ENCODE peak calls at places on chromosomes 7 and 10, in five cellular contexts. One of them, this sample, is unnamed.

GRCh38 chr7:68432585-68432984 is 1165.7 kb upstream of the AUTS2 start:
- DNase-seq in heart right ventricle: no peak
- DNase-seq in fibroblast of the aortic adventitia: peak; percentile 15
- DNase-seq in AG09309: no peak
- DNase-seq in BJ: no peak
- DNase-seq in this sample: no peak

GRCh38 chr7:20235303-20235702 is 18.1 kb upstream of the MACC1 start:
- DNase-seq in heart right ventricle: no peak
- DNase-seq in fibroblast of the aortic adventitia: peak; percentile 58
- DNase-seq in AG09309: no peak
- DNase-seq in BJ: no peak
- DNase-seq in this sample: no peak

GRCh38 chr7:141651417-141651816 is 50.5 kb downstream of the DENND11 start:
- DNase-seq in heart right ventricle: no peak
- DNase-seq in fibroblast of the aortic adventitia: no peak
- DNase-seq in AG09309: no peak
- DNase-seq in BJ: no peak
- DNase-seq in this sample: no peak

GRCh38 chr7:139774376-139774775 is 3.4 kb downstream of the HIPK2 start:
- DNase-seq in heart right ventricle: no peak
- DNase-seq in fibroblast of the aortic adventitia: peak; percentile 75
- DNase-seq in AG09309: peak; percentile 55
- DNase-seq in BJ: peak; percentile 51
- DNase-seq in this sample: peak; percentile 85

GRCh38 chr10:12513775-12514663 is 164.7 kb downstream of the CAMK1D start:
- DNase-seq in heart right ventricle: no peak
- DNase-seq in fibroblast of the aortic adventitia: no peak
- DNase-seq in AG09309: no peak
- DNase-seq in BJ: no peak
- DNase-seq in this sample: no peak

GRCh38 chr10:34139559-34139958 is 675.5 kb downstream of the PARD3 start:
- DNase-seq in heart right ventricle: no peak
- DNase-seq in fibroblast of the aortic adventitia: no peak
- DNase-seq in AG09309: no peak
- DNase-seq in BJ: no peak
- DNase-seq in this sample: no peak

GRCh38 chr7:159227433-159227832 is 82.8 kb upstream of the VIPR2 start:
- DNase-seq in heart right ventricle: no peak
- DNase-seq in fibroblast of the aortic adventitia: no peak
- DNase-seq in AG09309: no peak
- DNase-seq in BJ: no peak
- DNase-seq in this sample: no peak

GRCh38 chr10:12067336-12067735 is 1.4 kb upstream of the DHTKD1 start:
- DNase-seq in heart right ventricle: no peak
- DNase-seq in fibroblast of the aortic adventitia: peak; percentile 70
- DNase-seq in AG09309: peak; percentile 48
- DNase-seq in BJ: peak; percentile 41
- DNase-seq in this sample: peak; percentile 85

GRCh38 chr7:37284805-37285211 is 163.9 kb downstream of the ELMO1 start:
- DNase-seq in heart right ventricle: peak; percentile 61
- DNase-seq in fibroblast of the aortic adventitia: no peak
- DNase-seq in AG09309: no peak
- DNase-seq in BJ: no peak
- DNase-seq in this sample: no peak

GRCh38 chr10:46028584-46029570 is 1.5 kb downstream of the NCOA4 start:
- DNase-seq in heart right ventricle: no peak
- DNase-seq in fibroblast of the aortic adventitia: peak; percentile 80
- DNase-seq in AG09309: no peak
- DNase-seq in BJ: no peak
- DNase-seq in this sample: peak; percentile 79

GRCh38 chr10:24340429-24340828 is 131.5 kb downstream of the KIAA1217 start:
- DNase-seq in heart right ventricle: no peak
- DNase-seq in fibroblast of the aortic adventitia: peak; percentile 9
- DNase-seq in AG09309: no peak
- DNase-seq in BJ: no peak
- DNase-seq in this sample: no peak

GRCh38 chr10:60517805-60518204 is 128.1 kb upstream of the ANK3 start:
- DNase-seq in heart right ventricle: no peak
- DNase-seq in fibroblast of the aortic adventitia: peak; percentile 28
- DNase-seq in AG09309: no peak
- DNase-seq in BJ: no peak
- DNase-seq in this sample: peak; percentile 17

GRCh38 chr10:78685466-78686163 is 383.2 kb upstream of the ZMIZ1 start:
- DNase-seq in heart right ventricle: no peak
- DNase-seq in fibroblast of the aortic adventitia: peak; percentile 32
- DNase-seq in AG09309: peak; percentile 25
- DNase-seq in BJ: no peak
- DNase-seq in this sample: peak; percentile 13

GRCh38 chr10:48523212-48523819 is 81.6 kb downstream of the ARHGAP22 start:
- DNase-seq in heart right ventricle: peak; percentile 48
- DNase-seq in fibroblast of the aortic adventitia: peak; percentile 98
- DNase-seq in AG09309: peak; percentile 76
- DNase-seq in BJ: peak; percentile 59
- DNase-seq in this sample: peak; percentile 98

GRCh38 chr10:10396601-10397000 is 621.1 kb upstream of the CELF2 start:
- DNase-seq in heart right ventricle: no peak
- DNase-seq in fibroblast of the aortic adventitia: no peak
- DNase-seq in AG09309: no peak
- DNase-seq in BJ: no peak
- DNase-seq in this sample: no peak

GRCh38 chr7:70752794-70753241 is 379.1 kb upstream of the GALNT17 start:
- DNase-seq in heart right ventricle: no peak
- DNase-seq in fibroblast of the aortic adventitia: peak; percentile 33
- DNase-seq in AG09309: peak; percentile 39
- DNase-seq in BJ: no peak
- DNase-seq in this sample: peak; percentile 76

GRCh38 chr10:22607261-22607660 is 107.1 kb downstream of the PIP4K2A start:
- DNase-seq in heart right ventricle: no peak
- DNase-seq in fibroblast of the aortic adventitia: no peak
- DNase-seq in AG09309: no peak
- DNase-seq in BJ: no peak
- DNase-seq in this sample: no peak

GRCh38 chr10:62577666-62578291 is 203.6 kb downstream of the ZNF365 start:
- DNase-seq in heart right ventricle: no peak
- DNase-seq in fibroblast of the aortic adventitia: peak; percentile 72
- DNase-seq in AG09309: peak; percentile 70
- DNase-seq in BJ: peak; percentile 85
- DNase-seq in this sample: peak; percentile 79

GRCh38 chr10:5466451-5466996 is 32.8 kb downstream of the CALML5 start:
- DNase-seq in heart right ventricle: no peak
- DNase-seq in fibroblast of the aortic adventitia: peak; percentile 84
- DNase-seq in AG09309: no peak
- DNase-seq in BJ: peak; percentile 65
- DNase-seq in this sample: peak; percentile 82

GRCh38 chr10:112000466-112000865 is 183.1 kb downstream of the GPAM start:
- DNase-seq in heart right ventricle: no peak
- DNase-seq in fibroblast of the aortic adventitia: peak; percentile 36
- DNase-seq in AG09309: no peak
- DNase-seq in BJ: no peak
- DNase-seq in this sample: no peak

GRCh38 chr7:130401101-130401500 is 20.8 kb downstream of the CPA1 start:
- DNase-seq in heart right ventricle: no peak
- DNase-seq in fibroblast of the aortic adventitia: peak; percentile 60
- DNase-seq in AG09309: no peak
- DNase-seq in BJ: no peak
- DNase-seq in this sample: no peak

GRCh38 chr10:22229756-22230330 is 12.0 kb upstream of the EBLN1 start:
- DNase-seq in heart right ventricle: no peak
- DNase-seq in fibroblast of the aortic adventitia: peak; percentile 44
- DNase-seq in AG09309: no peak
- DNase-seq in BJ: no peak
- DNase-seq in this sample: peak; percentile 24

GRCh38 chr10:71568896-71569492 is 150.6 kb downstream of the C10orf105 start:
- DNase-seq in heart right ventricle: no peak
- DNase-seq in fibroblast of the aortic adventitia: no peak
- DNase-seq in AG09309: no peak
- DNase-seq in BJ: no peak
- DNase-seq in this sample: no peak

GRCh38 chr10:14009315-14010082 is 321.2 kb downstream of the FRMD4A start:
- DNase-seq in heart right ventricle: no peak
- DNase-seq in fibroblast of the aortic adventitia: peak; percentile 89
- DNase-seq in AG09309: peak; percentile 78
- DNase-seq in BJ: no peak
- DNase-seq in this sample: peak; percentile 91

GRCh38 chr7:129489491-129489890 is 12.8 kb upstream of the SMKR1 start:
- DNase-seq in heart right ventricle: no peak
- DNase-seq in fibroblast of the aortic adventitia: peak; percentile 99
- DNase-seq in AG09309: peak; percentile 84
- DNase-seq in BJ: peak; percentile 39
- DNase-seq in this sample: peak; percentile 80

GRCh38 chr7:42494199-42494710 is 257.2 kb upstream of the GLI3 start:
- DNase-seq in heart right ventricle: no peak
- DNase-seq in fibroblast of the aortic adventitia: no peak
- DNase-seq in AG09309: no peak
- DNase-seq in BJ: no peak
- DNase-seq in this sample: no peak
- H3K4me3 ChIP-seq in heart right ventricle: no peak overlapping the region
- H3K4me3 ChIP-seq in fibroblast of the aortic adventitia: no peak overlapping the region
- H3K4me3 ChIP-seq in AG09309: no peak overlapping the region
- H3K4me3 ChIP-seq in BJ: no peak overlapping the region
- H3K4me3 ChIP-seq in this sample: no peak overlapping the region

GRCh38 chr10:67827811-67828210 is 10.2 kb downstream of the DNAJC12 start:
- DNase-seq in heart right ventricle: no peak
- DNase-seq in fibroblast of the aortic adventitia: no peak
- DNase-seq in AG09309: no peak
- DNase-seq in BJ: no peak
- DNase-seq in this sample: no peak
- H3K4me3 ChIP-seq in heart right ventricle: no peak overlapping the region
- H3K4me3 ChIP-seq in fibroblast of the aortic adventitia: no peak overlapping the region
- H3K4me3 ChIP-seq in AG09309: no peak overlapping the region
- H3K4me3 ChIP-seq in BJ: no peak overlapping the region
- H3K4me3 ChIP-seq in this sample: no peak overlapping the region

GRCh38 chr7:30899630-30900029 is 12.0 kb upstream of the AQP1 start:
- DNase-seq in heart right ventricle: no peak
- DNase-seq in fibroblast of the aortic adventitia: no peak
- DNase-seq in AG09309: no peak
- DNase-seq in BJ: no peak
- DNase-seq in this sample: no peak

GRCh38 chr7:30896783-30897617 is 14.7 kb upstream of the AQP1 start:
- DNase-seq in heart right ventricle: no peak
- DNase-seq in fibroblast of the aortic adventitia: no peak
- DNase-seq in AG09309: no peak
- DNase-seq in BJ: no peak
- DNase-seq in this sample: no peak

GRCh38 chr7:30897770-30898169 is 13.9 kb upstream of the AQP1 start:
- DNase-seq in heart right ventricle: no peak
- DNase-seq in fibroblast of the aortic adventitia: no peak
- DNase-seq in AG09309: no peak
- DNase-seq in BJ: no peak
- DNase-seq in this sample: no peak

GRCh38 chr7:30899066-30899465 is 12.6 kb upstream of the AQP1 start:
- DNase-seq in heart right ventricle: no peak
- DNase-seq in fibroblast of the aortic adventitia: no peak
- DNase-seq in AG09309: no peak
- DNase-seq in BJ: no peak
- DNase-seq in this sample: no peak

GRCh38 chr7:30898411-30898810 is 13.2 kb upstream of the AQP1 start:
- DNase-seq in heart right ventricle: no peak
- DNase-seq in fibroblast of the aortic adventitia: no peak
- DNase-seq in AG09309: no peak
- DNase-seq in BJ: no peak
- DNase-seq in this sample: no peak
- H3K4me3 ChIP-seq in heart right ventricle: no peak overlapping the region
- H3K4me3 ChIP-seq in fibroblast of the aortic adventitia: no peak overlapping the region
- H3K4me3 ChIP-seq in AG09309: no peak overlapping the region
- H3K4me3 ChIP-seq in BJ: no peak overlapping the region
- H3K4me3 ChIP-seq in this sample: no peak overlapping the region

GRCh38 chr10:102122450-102122849 is 2.3 kb upstream of the LDB1 start:
- DNase-seq in heart right ventricle: no peak
- DNase-seq in fibroblast of the aortic adventitia: no peak
- DNase-seq in AG09309: no peak
- DNase-seq in BJ: no peak
- DNase-seq in this sample: no peak
- H3K4me3 ChIP-seq in heart right ventricle: no peak overlapping the region
- H3K4me3 ChIP-seq in fibroblast of the aortic adventitia: no peak overlapping the region
- H3K4me3 ChIP-seq in AG09309: no peak overlapping the region
- H3K4me3 ChIP-seq in BJ: no peak overlapping the region
- H3K4me3 ChIP-seq in this sample: no peak overlapping the region

GRCh38 chr7:73999664-74000420 is 28.1 kb upstream of the ELN start:
- DNase-seq in heart right ventricle: no peak
- DNase-seq in fibroblast of the aortic adventitia: peak; percentile 99
- DNase-seq in AG09309: peak; percentile 83
- DNase-seq in BJ: peak; percentile 94
- DNase-seq in this sample: peak; percentile 84

GRCh38 chr7:74001150-74001494 is 26.9 kb upstream of the ELN start:
- DNase-seq in heart right ventricle: no peak
- DNase-seq in fibroblast of the aortic adventitia: no peak
- DNase-seq in AG09309: no peak
- DNase-seq in BJ: no peak
- DNase-seq in this sample: no peak

GRCh38 chr7:74003609-74004008 is 24.4 kb upstream of the ELN start:
- DNase-seq in heart right ventricle: no peak
- DNase-seq in fibroblast of the aortic adventitia: no peak
- DNase-seq in AG09309: no peak
- DNase-seq in BJ: no peak
- DNase-seq in this sample: no peak

GRCh38 chr7:74000489-74001149 is 27.4 kb upstream of the ELN start:
- DNase-seq in heart right ventricle: no peak
- DNase-seq in fibroblast of the aortic adventitia: no peak
- DNase-seq in AG09309: no peak
- DNase-seq in BJ: no peak
- DNase-seq in this sample: no peak

GRCh38 chr7:74002474-74003017 is 25.4 kb upstream of the ELN start:
- DNase-seq in heart right ventricle: peak; percentile 64
- DNase-seq in fibroblast of the aortic adventitia: peak; percentile 52
- DNase-seq in AG09309: peak; percentile 39
- DNase-seq in BJ: peak; percentile 68
- DNase-seq in this sample: peak; percentile 78
- H3K4me3 ChIP-seq in heart right ventricle: no peak overlapping the region
- H3K4me3 ChIP-seq in fibroblast of the aortic adventitia: no peak overlapping the region
- H3K4me3 ChIP-seq in AG09309: no peak overlapping the region
- H3K4me3 ChIP-seq in BJ: no peak overlapping the region
- H3K4me3 ChIP-seq in this sample: no peak overlapping the region